ENCODE peak calls at places on chromosomes 6 and 20, in eight cellular contexts. W, Y, N, A, S, V, P and G are unnamed samples.

GRCh38 chr20:7029005-7029404 is 261.5 kb downstream of the BMP2 start:
- DNase-seq in N (no peak), P (no peak), Y (no peak), A (no peak), V (no peak), S (no peak), W (no peak), G (no peak)

GRCh38 chr6:37057128-37057471 is 51.6 kb downstream of the FGD2 start:
- DNase-seq in Y (no peak), S (no peak), W (no peak), N (no peak), P (no peak), V (no peak), A (no peak), G (no peak)

GRCh38 chr6:100176321-100176950 is 182.4 kb upstream of the MCHR2 start:
- DNase-seq in A (peak), V (peak), Y (no peak), W (no peak), P (peak), S (peak), N (no peak), G (peak)

GRCh38 chr20:20892328-20892727 is 179.9 kb upstream of the RALGAPA2 start:
- DNase-seq in P (no peak), V (no peak), N (no peak), S (no peak), A (no peak), W (no peak), Y (no peak), G (no peak)

GRCh38 chr6:116404706-116405105 is 34.0 kb downstream of the DSE start:
- DNase-seq in W (no peak), V (peak), A (no peak), Y (no peak), S (no peak), P (peak), N (no peak), G (no peak)

GRCh38 chr20:31560900-31561598 is 44.0 kb upstream of the ID1 start:
- DNase-seq in Y (no peak), W (no peak), A (peak), V (peak), N (no peak), P (peak), S (peak), G (peak)

GRCh38 chr6:106802141-106802540 is 172.4 kb downstream of the CD24 start:
- DNase-seq in N (no peak), Y (no peak), S (no peak), V (no peak), P (no peak), A (no peak), W (no peak), G (no peak)

GRCh38 chr6:31480574-31480973 is 17.4 kb upstream of the MICB start:
- DNase-seq in Y (no peak), S (no peak), W (no peak), V (no peak), N (no peak), A (no peak), P (no peak), G (no peak)

GRCh38 chr6:134295953-134296553 is 21.9 kb downstream of the SGK1 start:
- DNase-seq in N (no peak), W (peak), Y (no peak), A (peak), P (peak), S (peak), V (peak), G (peak)

GRCh38 chr6:142452993-142453392 is 151.2 kb downstream of the ADGRG6 start:
- DNase-seq in S (no peak), Y (no peak), V (no peak), P (no peak), A (no peak), W (no peak), N (no peak), G (no peak)

GRCh38 chr20:41609476-41609875 is 8.7 kb downstream of the CHD6 start:
- DNase-seq in N (no peak), V (no peak), P (no peak), S (no peak), Y (no peak), A (no peak), W (no peak), G (no peak)

GRCh38 chr20:57369601-57370000 is 18.5 kb downstream of the RAE1 start:
- DNase-seq in W (peak), V (no peak), Y (no peak), N (no peak), S (no peak), P (no peak), A (no peak), G (no peak)

GRCh38 chr6:1022719-1023118 is 289.2 kb upstream of the FOXQ1 start:
- DNase-seq in W (no peak), Y (no peak), S (no peak), P (no peak), A (no peak), N (no peak), V (no peak), G (no peak)

GRCh38 chr6:38739532-38739931 is 24.4 kb downstream of the DNAH8 start:
- DNase-seq in Y (no peak), W (no peak), V (peak), A (no peak), S (no peak), N (no peak), P (no peak), G (no peak)

GRCh38 chr6:167547751-167548150 is 222.9 kb downstream of the TTLL2 start:
- DNase-seq in V (peak), A (no peak), Y (no peak), N (no peak), P (peak), S (no peak), W (no peak), G (no peak)

GRCh38 chr6:11202513-11203305 is 29.8 kb downstream of the NEDD9 start:
- DNase-seq in N (no peak), V (peak), P (no peak), A (no peak), S (no peak), W (no peak), Y (no peak), G (no peak)

GRCh38 chr6:54262956-54263355 is 45.3 kb upstream of the TINAG start:
- DNase-seq in A (no peak), V (no peak), W (no peak), N (no peak), Y (no peak), P (no peak), S (no peak), G (no peak)

GRCh38 chr6:5401845-5402738 is 140.8 kb downstream of the FARS2 start:
- DNase-seq in S (no peak), V (peak), W (no peak), N (no peak), Y (no peak), P (no peak), A (no peak), G (peak)

GRCh38 chr6:64084201-64084663 is 448.6 kb downstream of the PHF3 start:
- DNase-seq in W (no peak), N (no peak), V (no peak), P (no peak), A (no peak), S (no peak), Y (no peak), G (no peak)

GRCh38 chr20:31990958-31991705 is 19.1 kb upstream of the CCM2L start:
- DNase-seq in A (no peak), P (no peak), N (no peak), S (no peak), V (no peak), Y (no peak), W (no peak), G (no peak)

GRCh38 chr6:37493047-37493995 is 6.4 kb downstream of the CCDC167 start:
- DNase-seq in Y (peak), A (no peak), P (no peak), W (no peak), S (no peak), V (no peak), N (no peak), G (no peak)

GRCh38 chr6:36025932-36026327 is 1.5 kb upstream of the SLC26A8 start:
- DNase-seq in Y (no peak), A (no peak), S (no peak), V (no peak), N (no peak), W (no peak), P (peak), G (peak)

GRCh38 chr6:61614119-61614518 is 671.9 kb downstream of the KHDRBS2 start:
- DNase-seq in N (no peak), A (no peak), W (no peak), V (no peak), Y (no peak), P (no peak), S (no peak), G (no peak)

GRCh38 chr6:36682328-36683144 is 4.0 kb downstream of the CDKN1A start:
- DNase-seq in P (no peak), Y (peak), S (no peak), N (no peak), W (peak), A (no peak), V (no peak), G (peak)

GRCh38 chr6:158231551-158232444 is 63.6 kb downstream of the GTF2H5 start:
- DNase-seq in W (peak), N (peak), P (peak), V (peak), S (no peak), A (no peak), Y (peak), G (peak)

GRCh38 chr6:5746392-5747140 is 260.2 kb downstream of the NRN1 start:
- DNase-seq in S (no peak), A (peak), Y (no peak), W (no peak), N (no peak), V (no peak), P (no peak), G (peak)

GRCh38 chr20:44067650-44068081 is 119.3 kb downstream of the JPH2 start:
- DNase-seq in N (no peak), W (no peak), S (no peak), A (no peak), P (no peak), Y (no peak), V (no peak), G (no peak)

GRCh38 chr20:38859070-38859690 is 53.7 kb downstream of the PPP1R16B start:
- DNase-seq in Y (no peak), P (no peak), W (peak), A (no peak), V (no peak), N (no peak), S (no peak), G (no peak)

GRCh38 chr6:168132531-168133184 is 53.6 kb upstream of the FRMD1 start:
- DNase-seq in Y (no peak), P (peak), W (no peak), V (peak), A (no peak), N (no peak), S (peak), G (peak)

GRCh38 chr20:61251529-61252393 is at the start of gene CDH4:
- DNase-seq in N (no peak), A (no peak), W (no peak), S (no peak), V (no peak), Y (no peak), P (peak), G (peak)

GRCh38 chr6:23659125-23659524 is 466.9 kb upstream of the NRSN1 start:
- DNase-seq in A (no peak), P (peak), S (no peak), W (no peak), N (no peak), V (no peak), Y (no peak), G (peak)

GRCh38 chr6:170129691-170130171 is 161.1 kb downstream of the DLL1 start:
- DNase-seq in S (no peak), A (no peak), P (no peak), N (no peak), Y (peak), W (no peak), V (no peak), G (no peak)

DNA sequence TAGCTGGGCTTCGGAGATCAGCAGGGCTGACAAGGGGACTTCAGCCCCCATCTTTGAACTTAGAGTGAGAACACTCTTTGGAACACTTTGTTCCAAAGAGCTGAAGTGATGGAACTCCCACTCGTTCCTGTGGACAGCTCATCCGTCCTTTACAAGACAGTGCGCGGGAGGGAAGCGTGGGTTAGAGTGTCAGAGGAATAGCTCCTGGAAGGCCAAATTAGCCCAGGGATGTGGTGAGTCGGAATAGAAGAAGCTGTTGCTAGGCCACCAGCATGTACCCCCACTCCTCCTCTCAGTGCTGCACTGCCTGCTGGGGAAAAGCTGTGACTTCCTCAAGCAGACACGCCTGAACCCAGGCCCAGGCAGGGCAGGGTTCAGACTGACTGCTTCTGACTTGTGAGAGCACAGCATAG is 1.7 kb downstream of the SDCBP2 start:
- DNase-seq in V (peak), W (peak), A (no peak), P (peak), S (no peak), N (no peak), Y (peak), G (peak)
- H3K4me3 ChIP-seq in V (no peak), W (no peak), A (peak), P (no peak), S (no peak), N (no peak), Y (no peak), G (no peak)

DNA sequence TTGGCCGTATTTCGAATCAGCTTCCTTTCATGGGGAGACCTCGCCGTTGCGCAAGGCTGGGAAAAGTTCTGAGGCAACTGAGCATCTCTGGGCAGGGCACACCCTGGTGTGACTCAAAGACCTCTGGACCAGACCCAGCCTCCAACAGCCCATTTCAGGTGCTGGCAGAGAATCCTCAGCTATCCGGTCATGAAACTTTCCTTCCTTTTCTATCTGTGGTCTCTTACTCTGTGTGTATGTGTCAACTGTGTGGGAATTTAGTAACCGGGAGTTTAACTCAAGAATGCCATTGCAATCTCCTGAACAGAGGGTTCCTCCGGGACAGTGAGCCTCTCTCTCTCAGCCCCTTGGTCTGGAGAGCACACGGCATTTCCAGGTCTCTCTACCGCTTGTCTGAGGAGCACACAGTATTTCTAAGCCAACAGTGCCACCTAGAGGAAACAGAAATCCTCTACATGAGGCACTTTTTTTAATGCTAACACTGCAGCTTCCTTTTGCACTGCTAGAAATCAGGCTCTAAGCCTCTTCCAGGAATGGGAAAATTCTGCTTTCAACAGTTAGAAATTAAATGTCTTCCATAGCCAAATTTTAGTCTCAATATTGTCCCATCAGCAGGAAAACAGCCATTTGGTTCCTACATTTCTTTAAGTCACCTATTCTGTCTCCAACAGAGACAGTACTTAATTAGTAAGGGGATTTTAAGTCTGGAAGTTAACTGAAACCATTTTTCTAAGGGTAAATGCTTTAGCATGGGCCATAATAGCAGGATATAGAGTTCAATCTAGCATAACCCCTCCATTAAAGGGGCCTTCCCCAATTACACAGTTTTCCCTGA is 32.7 kb downstream of the PLN start:
- DNase-seq in W (peak), P (peak), A (peak), N (no peak), Y (no peak), S (peak), V (peak), G (peak)
- TF ChIP-seq CTCF in W (peak), P (peak), A (peak), N (peak), Y (peak), S (peak), V (peak), G (peak)

GRCh38 chr6:154247119-154247814 is 109.3 kb downstream of the IPCEF1 start:
- DNase-seq in N (no peak), S (no peak), Y (no peak), V (peak), A (no peak), P (no peak), W (peak), G (peak)
- H3K4me3 ChIP-seq in N (no peak), S (no peak), Y (peak), V (peak), A (no peak), P (no peak), W (peak), G (no peak)

DNA sequence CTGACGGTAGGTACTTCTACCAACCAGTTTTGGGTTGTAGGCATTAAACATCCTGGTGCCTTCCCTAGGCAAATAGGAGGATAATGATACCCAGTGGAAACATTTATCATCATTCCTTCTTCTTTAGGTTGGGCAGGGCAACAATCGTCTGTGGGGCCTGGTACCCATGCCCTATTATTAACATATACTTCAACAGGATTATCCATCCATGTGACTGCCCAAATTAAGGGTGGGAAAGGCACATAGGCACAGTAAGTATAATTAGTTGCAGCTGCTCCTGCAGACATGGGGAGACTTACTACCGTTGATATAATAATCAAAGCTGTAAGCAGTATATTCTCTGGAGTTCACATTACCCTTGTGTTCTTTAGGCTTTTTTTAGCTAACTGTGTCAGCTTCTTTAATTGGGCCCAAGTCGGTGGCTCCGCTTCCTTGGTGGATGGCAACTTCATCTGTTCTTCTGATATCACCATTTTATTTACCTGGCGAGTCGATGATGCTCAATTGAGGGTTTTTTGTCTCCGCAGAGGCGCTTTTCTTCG is 16.8 kb downstream of the RPL7L1 start:
- DNase-seq in W (no peak), P (no peak), N (no peak), Y (no peak), S (no peak), A (no peak), V (no peak), G (no peak)
- TF ChIP-seq CTCF in W (no peak), P (no peak), N (no peak), Y (no peak), S (no peak), A (no peak), V (no peak), G (no peak)

DNA sequence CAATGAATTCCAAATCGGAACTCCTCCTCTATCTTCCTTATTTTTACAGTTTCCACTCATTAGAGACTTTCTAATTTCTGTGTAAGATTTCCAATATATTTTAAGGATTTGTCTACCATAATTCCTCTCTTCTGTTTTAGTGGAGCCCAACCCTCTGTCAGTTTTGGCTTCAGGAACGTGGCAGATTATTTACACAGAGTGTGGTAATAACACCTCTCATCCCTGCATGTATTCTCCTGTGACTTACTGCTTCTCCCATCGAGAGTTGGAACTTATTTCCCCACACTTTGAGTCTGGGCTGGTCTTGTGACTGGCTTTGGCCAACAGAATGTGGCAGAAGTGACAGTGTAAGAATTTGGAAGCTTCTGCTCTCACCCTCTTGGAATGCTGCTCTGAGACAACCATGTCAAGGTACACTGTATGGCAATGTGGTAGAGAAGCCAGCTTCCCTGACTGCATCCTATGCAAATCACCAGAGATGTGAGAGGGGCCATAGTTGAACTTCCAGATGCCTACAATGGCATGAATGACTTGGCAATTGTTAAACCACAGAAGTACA is 407.7 kb downstream of the EPM2A start:
- DNase-seq in Y (no peak), V (no peak), A (no peak), W (no peak), N (no peak), P (no peak), S (no peak), G (peak)
- H3K4me3 ChIP-seq in Y (no peak), V (no peak), A (no peak), W (no peak), N (no peak), P (no peak), S (no peak), G (no peak)